ENCODE peak calls at places on chromosomes 13 and 19, in five cellular contexts. A is stimulated activated naive B cell treated with anti-CD40 and anti-IgM and Interleukin-4, amounts not matched to agents 10 μg/mL and 1 μg/mL and 100 μg/mL, for 72 hours; V is AG10803; M is activated T-cell treated with anti-CD3 and anti-CD28 coated beads for 1 hour; X is T-helper 17 cell. E is an unnamed sample.

GRCh38 chr13:44159633-44160279 is 213.9 kb upstream of the SERP2 start:
- DNase-seq in A (no peak), V (no peak), M (no peak), X (no peak), E (no peak)

GRCh38 chr19:19822148-19822429 is 539 bp upstream of the ZNF506 start:
- DNase-seq in A (no peak), V (peak), M (peak), X (no peak), E (no peak)

GRCh38 chr19:28839455-28839854 is 373.5 kb downstream of the UQCRFS1 start:
- DNase-seq in A (no peak), V (no peak), M (no peak), X (no peak), E (no peak)

GRCh38 chr19:55686311-55687050 is 11.5 kb downstream of the EPN1 start:
- DNase-seq in A (no peak), V (no peak), M (no peak), X (no peak), E (no peak)

GRCh38 chr13:21420706-21421105 is 38.4 kb downstream of the ZDHHC20 start:
- DNase-seq in A (no peak), V (peak), M (no peak), X (no peak), E (no peak)

GRCh38 chr19:55322495-55322894 is 2.6 kb downstream of the TMEM150B start:
- DNase-seq in A (no peak), V (no peak), M (no peak), X (no peak), E (no peak)

GRCh38 chr13:39870197-39870746 is 214.8 kb downstream of the COG6 start:
- DNase-seq in A (no peak), V (peak), M (no peak), X (no peak), E (no peak)

GRCh38 chr13:66660013-66660804 is 569.9 kb downstream of the PCDH9 start:
- DNase-seq in A (peak), V (peak), M (no peak), X (no peak), E (no peak)

GRCh38 chr19:35262101-35262761 is 6.5 kb upstream of the USF2 start:
- DNase-seq in A (no peak), V (no peak), M (no peak), X (peak), E (no peak)

GRCh38 chr19:3808420-3809143 is 22.4 kb upstream of the MATK start:
- DNase-seq in A (no peak), V (no peak), M (no peak), X (no peak), E (no peak)

GRCh38 chr13:114078501-114079451 is 53.6 kb downstream of the RASA3 start:
- DNase-seq in A (no peak), V (peak), M (no peak), X (no peak), E (no peak)

GRCh38 chr19:47713046-47714021 is at the start of gene EHD2:
- DNase-seq in A (no peak), V (peak), M (peak), X (peak), E (peak)

GRCh38 chr19:30498707-30499106 is 126.5 kb downstream of the ZNF536 start:
- DNase-seq in A (no peak), V (no peak), M (no peak), X (no peak), E (no peak)

GRCh38 chr19:39407644-39408391 is 1.2 kb downstream of the ZFP36 start:
- DNase-seq in A (no peak), V (peak), M (peak), X (peak), E (peak)

GRCh38 chr19:39082745-39083598 is 1.2 kb upstream of the ACP7 start:
- DNase-seq in A (no peak), V (no peak), M (no peak), X (no peak), E (no peak)

GRCh38 chr19:55134732-55135131 is 14.3 kb downstream of the TNNT1 start:
- DNase-seq in A (no peak), V (no peak), M (no peak), X (no peak), E (no peak)

GRCh38 chr19:19285723-19286122 is 12.6 kb upstream of the TM6SF2 start:
- DNase-seq in A (no peak), V (no peak), M (no peak), X (no peak), E (no peak)

GRCh38 chr19:5646703-5647102 is 23.8 kb downstream of the SAFB start:
- DNase-seq in A (no peak), V (no peak), M (no peak), X (no peak), E (no peak)

GRCh38 chr19:5926641-5927438 is 12.8 kb downstream of the CAPS start:
- DNase-seq in A (no peak), V (peak), M (no peak), X (no peak), E (no peak)

GRCh38 chr13:114140909-114141255 is 8.5 kb upstream of the RASA3 start:
- DNase-seq in A (peak), V (no peak), M (peak), X (peak), E (peak)

GRCh38 chr13:42707003-42707402 is 74.4 kb upstream of the FAM216B start:
- DNase-seq in A (no peak), V (peak), M (no peak), X (no peak), E (no peak)